ENCODE peak calls at places on chromosomes 7 and 10, in five cellular contexts. One of them, this sample, is unnamed.
A peak's percentile ranks its signal among the peaks of the same experiment; 100 is the strongest.

GRCh38 chr10:22345301-22346086 is at the start of gene SPAG6:
- DNase-seq in AG04450: no peak
- DNase-seq in RWPE1: no peak
- DNase-seq in CD4-positive, alpha-beta T cell: no peak
- DNase-seq in GM23248: peak; percentile 33
- DNase-seq in this sample: no peak

GRCh38 chr10:79053081-79053434 is 15.7 kb upstream of the ZMIZ1 start:
- DNase-seq in AG04450: no peak
- DNase-seq in RWPE1: no peak
- DNase-seq in CD4-positive, alpha-beta T cell: no peak
- DNase-seq in GM23248: no peak
- DNase-seq in this sample: no peak

GRCh38 chr10:1933215-1933614 is 195.9 kb upstream of the ADARB2 start:
- DNase-seq in AG04450: no peak
- DNase-seq in RWPE1: no peak
- DNase-seq in CD4-positive, alpha-beta T cell: no peak
- DNase-seq in GM23248: no peak
- DNase-seq in this sample: no peak

GRCh38 chr10:34504534-34504933 is 310.6 kb downstream of the PARD3 start:
- DNase-seq in AG04450: no peak
- DNase-seq in RWPE1: peak; percentile 73
- DNase-seq in CD4-positive, alpha-beta T cell: no peak
- DNase-seq in GM23248: peak; percentile 67
- DNase-seq in this sample: no peak

GRCh38 chr7:140621326-140622035 is 19.1 kb downstream of the DENND2A start:
- DNase-seq in AG04450: no peak
- DNase-seq in RWPE1: no peak
- DNase-seq in CD4-positive, alpha-beta T cell: no peak
- DNase-seq in GM23248: peak; percentile 90
- DNase-seq in this sample: no peak

GRCh38 chr10:128884061-128884425 is 583.0 kb upstream of the MGMT start:
- DNase-seq in AG04450: no peak
- DNase-seq in RWPE1: no peak
- DNase-seq in CD4-positive, alpha-beta T cell: no peak
- DNase-seq in GM23248: no peak
- DNase-seq in this sample: no peak

GRCh38 chr7:138610671-138611170 is 90.4 kb downstream of the SVOPL start:
- DNase-seq in AG04450: no peak
- DNase-seq in RWPE1: no peak
- DNase-seq in CD4-positive, alpha-beta T cell: no peak
- DNase-seq in GM23248: no peak
- DNase-seq in this sample: no peak

GRCh38 chr7:105880571-105881330 is 4.4 kb upstream of the ATXN7L1 start:
- DNase-seq in AG04450: no peak
- DNase-seq in RWPE1: no peak
- DNase-seq in CD4-positive, alpha-beta T cell: no peak
- DNase-seq in GM23248: peak; percentile 19
- DNase-seq in this sample: no peak

GRCh38 chr7:80879849-80880248 is 39.0 kb downstream of the SEMA3C start:
- DNase-seq in AG04450: peak; percentile 52
- DNase-seq in RWPE1: no peak
- DNase-seq in CD4-positive, alpha-beta T cell: no peak
- DNase-seq in GM23248: peak; percentile 63
- DNase-seq in this sample: no peak

GRCh38 chr7:4132221-4132620 is 549.9 kb upstream of the FOXK1 start:
- DNase-seq in AG04450: no peak
- DNase-seq in RWPE1: no peak
- DNase-seq in CD4-positive, alpha-beta T cell: no peak
- DNase-seq in GM23248: no peak
- DNase-seq in this sample: no peak

GRCh38 chr7:149126662-149127321 is 668 bp upstream of the ZNF425 start:
- DNase-seq in AG04450: no peak
- DNase-seq in RWPE1: peak; percentile 27
- DNase-seq in CD4-positive, alpha-beta T cell: peak; percentile 43
- DNase-seq in GM23248: peak; percentile 59
- DNase-seq in this sample: no peak

GRCh38 chr10:17386616-17387075 is 67.7 kb downstream of the ST8SIA6 start:
- DNase-seq in AG04450: no peak
- DNase-seq in RWPE1: no peak
- DNase-seq in CD4-positive, alpha-beta T cell: no peak
- DNase-seq in GM23248: no peak
- DNase-seq in this sample: no peak

GRCh38 chr10:112585960-112586359 is 138.9 kb downstream of the VTI1A start:
- DNase-seq in AG04450: no peak
- DNase-seq in RWPE1: no peak
- DNase-seq in CD4-positive, alpha-beta T cell: no peak
- DNase-seq in GM23248: peak; percentile 63
- DNase-seq in this sample: no peak

GRCh38 chr7:145862212-145862611 is 254.4 kb upstream of the CNTNAP2 start:
- DNase-seq in AG04450: no peak
- DNase-seq in RWPE1: no peak
- DNase-seq in CD4-positive, alpha-beta T cell: no peak
- DNase-seq in GM23248: no peak
- DNase-seq in this sample: no peak

GRCh38 chr7:24290004-24290641 is 6.1 kb downstream of the NPY start:
- DNase-seq in AG04450: no peak
- DNase-seq in RWPE1: peak; percentile 53
- DNase-seq in CD4-positive, alpha-beta T cell: no peak
- DNase-seq in GM23248: peak; percentile 28
- DNase-seq in this sample: no peak

GRCh38 chr10:83941189-83941588 is 198.1 kb upstream of the GHITM start:
- DNase-seq in AG04450: no peak
- DNase-seq in RWPE1: no peak
- DNase-seq in CD4-positive, alpha-beta T cell: no peak
- DNase-seq in GM23248: no peak
- DNase-seq in this sample: no peak

GRCh38 chr10:35632027-35632426 is 10.1 kb downstream of the FZD8 start:
- DNase-seq in AG04450: no peak
- DNase-seq in RWPE1: no peak
- DNase-seq in CD4-positive, alpha-beta T cell: no peak
- DNase-seq in GM23248: no peak
- DNase-seq in this sample: no peak
- H3K27ac ChIP-seq in AG04450: no peak overlapping the region
- H3K27ac ChIP-seq in RWPE1: no peak overlapping the region
- H3K27ac ChIP-seq in CD4-positive, alpha-beta T cell: no peak overlapping the region
- H3K27ac ChIP-seq in GM23248: no peak overlapping the region
- H3K27ac ChIP-seq in this sample: no peak overlapping the region

GRCh38 chr7:147852833-147853232 is 737.7 kb upstream of the C7orf33 start:
- DNase-seq in AG04450: no peak
- DNase-seq in RWPE1: no peak
- DNase-seq in CD4-positive, alpha-beta T cell: no peak
- DNase-seq in GM23248: no peak
- DNase-seq in this sample: no peak
- H3K27ac ChIP-seq in AG04450: no peak overlapping the region
- H3K27ac ChIP-seq in RWPE1: no peak overlapping the region
- H3K27ac ChIP-seq in CD4-positive, alpha-beta T cell: no peak overlapping the region
- H3K27ac ChIP-seq in GM23248: no peak overlapping the region
- H3K27ac ChIP-seq in this sample: no peak overlapping the region

DNA sequence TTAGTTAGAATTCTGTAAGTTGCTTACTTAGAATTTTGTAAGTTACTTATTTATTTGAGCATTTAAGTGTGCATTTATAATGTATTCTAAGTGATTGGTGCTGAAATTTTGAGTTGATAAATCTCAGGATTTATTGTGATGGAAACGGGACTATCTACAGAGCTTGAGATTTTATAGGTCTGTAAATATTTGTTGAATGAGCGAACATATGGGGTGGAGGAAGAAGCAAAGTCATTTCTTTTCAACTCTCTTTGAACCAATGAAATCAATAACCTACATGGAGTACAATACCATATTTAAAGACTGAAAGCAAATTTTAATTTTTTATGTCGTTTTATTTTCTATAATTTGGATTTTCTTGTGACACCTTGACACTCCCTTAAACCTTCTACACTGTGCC is 204.0 kb downstream of the DYNC1I1 start:
- DNase-seq in AG04450: no peak
- DNase-seq in RWPE1: no peak
- DNase-seq in CD4-positive, alpha-beta T cell: no peak
- DNase-seq in GM23248: no peak
- DNase-seq in this sample: no peak
- H3K27ac ChIP-seq in AG04450: no peak overlapping the region
- H3K27ac ChIP-seq in RWPE1: no peak overlapping the region
- H3K27ac ChIP-seq in CD4-positive, alpha-beta T cell: no peak overlapping the region
- H3K27ac ChIP-seq in GM23248: no peak overlapping the region
- H3K27ac ChIP-seq in this sample: no peak overlapping the region

GRCh38 chr7:108455833-108456677 is at the start of gene NRCAM:
- DNase-seq in AG04450: no peak
- DNase-seq in RWPE1: peak; percentile 12
- DNase-seq in CD4-positive, alpha-beta T cell: no peak
- DNase-seq in GM23248: peak; percentile 59
- DNase-seq in this sample: no peak

GRCh38 chr7:108455524-108455832 is 758 bp downstream of the NRCAM start:
- DNase-seq in AG04450: no peak
- DNase-seq in RWPE1: peak; percentile 3
- DNase-seq in CD4-positive, alpha-beta T cell: no peak
- DNase-seq in GM23248: no peak
- DNase-seq in this sample: no peak

GRCh38 chr7:108454317-108454673 is 1.9 kb downstream of the NRCAM start:
- DNase-seq in AG04450: no peak
- DNase-seq in RWPE1: no peak
- DNase-seq in CD4-positive, alpha-beta T cell: no peak
- DNase-seq in GM23248: no peak
- DNase-seq in this sample: no peak

GRCh38 chr7:108453320-108453719 is 2.9 kb downstream of the NRCAM start:
- DNase-seq in AG04450: no peak
- DNase-seq in RWPE1: no peak
- DNase-seq in CD4-positive, alpha-beta T cell: no peak
- DNase-seq in GM23248: no peak
- DNase-seq in this sample: no peak

DNA sequence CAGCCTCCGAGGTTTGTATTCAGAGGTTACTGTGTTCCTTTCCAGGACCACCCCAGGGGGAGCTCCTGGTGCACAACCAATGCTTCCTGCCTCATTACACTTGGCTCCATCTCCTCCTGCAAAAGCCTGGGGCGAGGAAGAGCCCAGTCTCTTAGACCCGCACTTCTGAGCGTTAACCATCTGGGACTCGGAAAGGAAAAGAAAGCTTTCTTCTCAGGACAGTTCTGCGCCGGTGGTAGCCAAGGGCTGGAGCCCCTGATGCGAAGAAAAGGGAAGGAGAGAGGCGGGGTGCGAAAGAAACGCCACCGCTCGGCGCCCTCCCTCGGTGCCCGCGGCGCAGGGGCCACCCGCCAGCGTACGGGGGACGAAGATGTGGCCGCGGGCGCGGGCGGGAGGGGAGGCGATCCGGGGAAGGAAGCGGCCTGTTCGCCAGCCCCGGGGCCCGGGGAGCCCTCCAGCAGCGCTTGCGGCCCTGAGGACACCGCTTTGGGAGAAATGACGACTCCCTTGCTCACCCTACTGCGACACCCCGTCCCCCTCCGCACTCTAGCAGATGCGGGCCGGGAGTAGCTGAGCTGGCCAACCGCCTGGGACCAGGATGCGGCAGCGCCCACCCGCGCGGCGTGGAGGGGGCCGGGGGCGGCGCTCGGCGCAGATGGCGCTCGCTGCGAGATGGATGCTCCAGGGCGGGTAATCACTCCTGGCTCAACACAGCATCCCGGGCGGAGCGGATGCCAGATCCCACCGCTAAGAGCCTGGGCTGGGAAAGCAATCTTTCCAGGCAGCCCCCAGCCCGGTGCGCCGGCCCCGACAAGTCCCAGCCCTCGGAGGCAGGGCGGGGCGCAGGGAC is 1.3 kb downstream of the NRCAM start:
- DNase-seq in AG04450: no peak
- DNase-seq in RWPE1: peak; percentile 17
- DNase-seq in CD4-positive, alpha-beta T cell: no peak
- DNase-seq in GM23248: peak; percentile 48
- DNase-seq in this sample: no peak
- H3K27ac ChIP-seq in AG04450: no peak overlapping the region
- H3K27ac ChIP-seq in RWPE1: no peak overlapping the region
- H3K27ac ChIP-seq in CD4-positive, alpha-beta T cell: no peak overlapping the region
- H3K27ac ChIP-seq in GM23248: no peak overlapping the region
- H3K27ac ChIP-seq in this sample: no peak overlapping the region

DNA sequence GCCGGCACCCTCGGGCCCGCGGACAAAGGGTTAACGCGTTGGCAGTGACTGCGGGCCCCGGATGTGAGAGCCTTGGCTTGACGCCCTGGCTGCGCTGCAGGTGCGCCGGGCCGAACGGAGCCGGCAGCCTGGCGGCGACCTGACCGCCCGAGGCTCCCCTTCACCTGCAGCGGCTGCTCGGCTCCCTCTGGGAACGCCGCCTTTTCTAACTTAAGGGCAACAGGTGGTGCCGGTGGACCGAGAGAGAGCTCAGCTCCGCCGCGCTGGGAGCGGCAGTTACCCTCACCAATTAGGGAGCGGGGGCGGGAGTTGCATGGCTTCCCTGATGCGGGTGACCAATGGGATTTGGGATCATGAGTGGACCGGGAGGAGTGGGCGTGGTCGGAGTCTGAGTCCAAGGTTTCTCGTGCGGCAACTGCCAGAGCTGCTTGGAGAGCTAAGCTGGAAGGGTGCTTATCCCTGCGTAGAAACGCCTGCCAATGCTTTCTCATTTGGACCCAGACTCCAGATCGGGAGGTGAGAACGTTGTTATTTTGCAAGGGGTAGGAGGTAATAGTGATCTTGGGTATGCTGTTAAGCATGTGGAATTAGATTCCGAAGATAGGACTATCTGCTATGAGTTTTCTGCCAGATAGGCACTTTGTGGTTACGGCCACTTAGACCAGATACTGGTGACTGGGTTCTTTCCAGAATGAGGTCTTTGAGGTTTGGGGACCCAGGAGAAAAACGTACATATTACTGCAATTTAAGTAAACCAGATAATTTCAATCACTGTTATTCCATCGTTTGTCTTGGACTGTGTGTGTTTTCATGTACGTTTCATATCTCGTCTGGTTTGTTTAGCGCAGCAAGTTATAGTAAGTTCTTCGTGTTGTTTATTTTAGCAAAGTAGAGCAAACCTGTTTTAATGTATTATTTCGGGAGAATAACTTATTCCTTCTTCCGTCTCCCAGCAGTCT is at the start of gene ARL4A:
- DNase-seq in AG04450: peak; percentile 96
- DNase-seq in RWPE1: peak; percentile 100
- DNase-seq in CD4-positive, alpha-beta T cell: peak; percentile 81
- DNase-seq in GM23248: peak; percentile 100
- DNase-seq in this sample: peak; percentile 95
- H3K27ac ChIP-seq in AG04450: peak within 1 kb of the TSS; percentile 79
- H3K27ac ChIP-seq in RWPE1: peak within 1 kb of the TSS; percentile 96
- H3K27ac ChIP-seq in CD4-positive, alpha-beta T cell: peak within 1 kb of the TSS; percentile 90
- H3K27ac ChIP-seq in GM23248: peak within 1 kb of the TSS; percentile 62
- H3K27ac ChIP-seq in this sample: peak within 1 kb of the TSS; percentile 84

GRCh38 chr10:12473491-12473890 is 124.1 kb downstream of the CAMK1D start:
- DNase-seq in AG04450: no peak
- DNase-seq in RWPE1: no peak
- DNase-seq in CD4-positive, alpha-beta T cell: no peak
- DNase-seq in GM23248: no peak
- DNase-seq in this sample: no peak
- H3K27ac ChIP-seq in AG04450: no peak overlapping the region
- H3K27ac ChIP-seq in RWPE1: no peak overlapping the region
- H3K27ac ChIP-seq in CD4-positive, alpha-beta T cell: no peak overlapping the region
- H3K27ac ChIP-seq in GM23248: no peak overlapping the region
- H3K27ac ChIP-seq in this sample: no peak overlapping the region

DNA sequence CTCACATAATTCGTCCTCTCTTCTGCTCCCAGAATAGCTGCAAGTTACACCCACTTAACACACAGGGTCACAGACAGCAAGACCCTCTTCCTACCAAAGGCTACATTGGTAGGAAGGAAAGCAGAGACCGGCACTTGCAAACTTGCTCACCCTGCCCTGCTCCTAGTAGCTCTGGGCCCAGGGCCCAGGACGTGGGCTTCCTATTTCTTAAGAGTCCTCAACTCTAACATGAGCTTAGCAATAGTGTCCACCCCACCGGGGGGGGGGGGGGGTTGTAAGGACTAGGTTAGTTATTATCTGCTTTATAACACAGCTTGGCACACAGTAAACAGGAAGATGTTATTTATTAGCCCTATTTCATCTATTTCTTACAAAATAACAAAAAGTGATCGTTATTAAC is 106.6 kb downstream of the GRB10 start:
- DNase-seq in AG04450: no peak
- DNase-seq in RWPE1: no peak
- DNase-seq in CD4-positive, alpha-beta T cell: no peak
- DNase-seq in GM23248: no peak
- DNase-seq in this sample: no peak
- H3K27ac ChIP-seq in AG04450: no peak overlapping the region
- H3K27ac ChIP-seq in RWPE1: no peak overlapping the region
- H3K27ac ChIP-seq in CD4-positive, alpha-beta T cell: no peak overlapping the region
- H3K27ac ChIP-seq in GM23248: no peak overlapping the region
- H3K27ac ChIP-seq in this sample: no peak overlapping the region

This sample was measured in epithelial cell of prostate.